ENCODE peak calls at places on chromosomes 16 and 17, in four cellular contexts. S is fibroblast of lung, U is psoas muscle, H is neural progenitor cell. T is an unnamed sample.

GRCh38 chr17:71905632-71906031 is 215.2 kb upstream of the SOX9 start:
- DNase-seq in U (no peak), H (no peak), S (no peak), T (no peak)

GRCh38 chr17:50848691-50849090 is 13.3 kb downstream of the WFIKKN2 start:
- DNase-seq in H (no peak), U (no peak), S (no peak), T (no peak)

GRCh38 chr16:54282202-54282922 is 4.2 kb downstream of the IRX3 start:
- DNase-seq in H (peak; percentile 86), U (peak; percentile 44), S (peak; percentile 13), T (peak; percentile 20)

GRCh38 chr17:67203818-67204217 is 41.2 kb downstream of the HELZ start:
- DNase-seq in U (no peak), S (no peak), H (no peak), T (no peak)

GRCh38 chr16:23847251-23847650 is 11.5 kb downstream of the PRKCB start:
- DNase-seq in H (no peak), U (no peak), S (no peak), T (no peak)

GRCh38 chr16:57892447-57893096 is 78.4 kb downstream of the CNGB1 start:
- DNase-seq in S (peak; percentile 53), H (no peak), U (no peak), T (peak; percentile 27)

GRCh38 chr17:78391843-78392242 is 13.4 kb downstream of the PGS1 start:
- DNase-seq in H (no peak), U (no peak), S (peak; percentile 87), T (peak; percentile 63)

GRCh38 chr16:83549836-83550569 is 257.8 kb upstream of the HSBP1 start:
- DNase-seq in H (peak; percentile 25), S (no peak), U (no peak), T (no peak)

GRCh38 chr16:81401035-81401950 is 43.3 kb upstream of the CMIP start:
- DNase-seq in H (no peak), S (peak; percentile 73), U (peak; percentile 23), T (no peak)

GRCh38 chr17:75088902-75089417 is 1.2 kb downstream of the SLC16A5 start:
- DNase-seq in H (no peak), U (no peak), S (peak; percentile 36), T (peak; percentile 39)

GRCh38 chr17:75088465-75088895 is 726 bp downstream of the SLC16A5 start:
- DNase-seq in H (peak; percentile 33), S (no peak), U (no peak), T (no peak)

GRCh38 chr17:75091855-75092327 is 4.1 kb downstream of the SLC16A5 start:
- DNase-seq in H (no peak), U (no peak), S (no peak), T (no peak)

GRCh38 chr17:75093543-75094158 is 5.9 kb downstream of the SLC16A5 start:
- DNase-seq in S (no peak), H (no peak), U (no peak), T (no peak)

DNA sequence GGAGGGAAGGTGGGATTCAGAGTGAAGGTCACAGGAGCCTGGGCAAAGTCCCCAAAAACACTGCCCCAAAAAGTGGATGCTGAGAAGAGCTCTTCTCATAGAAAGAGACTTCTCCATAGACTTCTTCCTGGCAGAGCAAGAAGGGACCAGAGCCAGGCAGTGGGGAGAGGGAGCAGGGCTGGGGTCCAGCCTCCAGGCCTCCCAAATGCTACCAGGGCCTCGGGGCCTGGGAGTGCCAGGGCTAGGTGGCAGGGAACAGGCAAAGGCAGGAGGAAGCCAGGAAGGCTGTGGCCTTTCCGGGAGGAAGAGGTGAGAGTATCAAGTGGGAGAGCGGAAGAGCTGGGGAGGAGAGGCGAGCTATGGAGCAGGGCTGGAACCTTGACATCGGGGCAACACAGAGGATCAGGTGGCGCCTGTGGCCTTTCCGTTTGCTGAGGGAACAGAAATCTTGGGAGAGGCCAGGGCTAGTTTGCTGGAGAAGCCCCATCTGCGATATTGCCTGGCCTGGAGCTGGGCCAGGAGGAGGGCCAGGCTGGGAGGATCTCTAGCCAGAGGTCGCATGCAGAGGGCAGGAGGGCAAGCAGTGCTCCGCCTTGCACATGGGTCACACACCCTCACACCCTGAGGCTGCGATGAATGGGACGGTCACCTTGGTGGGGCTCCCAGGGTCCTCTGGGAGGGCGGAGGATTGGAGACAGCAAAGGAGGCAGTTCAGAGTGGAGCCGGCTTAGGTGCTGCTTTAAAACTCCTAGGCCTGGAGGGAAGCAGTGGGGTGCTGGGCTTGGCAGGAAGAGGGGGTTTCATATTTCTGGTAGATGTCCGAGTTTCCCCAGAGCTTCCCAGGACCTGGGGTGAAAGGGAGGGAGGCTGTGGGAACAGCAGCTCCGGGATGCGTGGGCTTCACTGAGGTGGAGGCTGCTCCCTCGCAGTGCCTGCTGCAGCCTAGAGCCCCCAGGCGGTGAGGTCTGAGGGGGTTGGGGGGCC is 3.4 kb downstream of the SLC16A5 start:
- DNase-seq in U (no peak), S (no peak), H (no peak), T (no peak)
- H3K4me3 ChIP-seq in U (peak overlapping the region; percentile 43), S (no peak overlapping the region), H (no peak overlapping the region), T (no peak overlapping the region)

GRCh38 chr16:85525464-85526117 is 87.5 kb upstream of the GSE1 start:
- DNase-seq in S (no peak), U (no peak), H (no peak), T (no peak)

GRCh38 chr16:85527042-85527766 is 85.9 kb upstream of the GSE1 start:
- DNase-seq in H (no peak), U (no peak), S (no peak), T (no peak)

GRCh38 chr16:85527767-85528297 is 85.3 kb upstream of the GSE1 start:
- DNase-seq in H (no peak), U (no peak), S (no peak), T (no peak)

GRCh38 chr16:85524630-85525463 is 88.3 kb upstream of the GSE1 start:
- DNase-seq in U (peak; percentile 62), H (peak; percentile 51), S (peak; percentile 19), T (peak; percentile 60)

DNA sequence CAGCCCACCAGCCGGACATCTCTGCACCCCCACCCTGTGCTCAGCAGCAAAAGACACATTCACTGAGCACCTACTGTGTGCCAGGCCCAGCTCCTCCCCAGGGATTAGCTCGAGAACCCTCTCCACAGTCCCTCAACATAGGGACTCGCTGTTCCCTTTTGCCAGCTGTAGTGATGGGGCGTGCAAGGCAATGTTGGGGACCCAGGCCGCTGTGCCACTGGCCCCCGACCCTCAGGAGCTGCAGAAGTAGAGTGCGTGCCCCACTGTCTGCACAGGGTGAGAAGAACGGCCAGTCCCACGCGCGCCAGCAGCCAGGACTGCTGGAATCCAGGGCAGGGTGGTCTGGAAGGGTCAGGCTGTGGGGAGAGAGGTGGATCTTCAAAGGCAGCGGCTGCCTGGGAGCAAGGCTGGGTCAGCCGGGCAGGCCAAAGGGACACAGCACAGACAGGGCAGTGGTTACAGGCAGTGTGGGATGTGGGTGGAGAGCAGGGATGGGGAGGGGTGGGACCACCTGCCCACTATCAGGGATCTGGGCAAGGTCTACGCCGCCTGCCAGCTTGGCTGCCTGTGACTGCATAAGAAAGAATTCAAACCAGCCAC is 86.9 kb upstream of the GSE1 start:
- DNase-seq in H (no peak), U (no peak), S (peak; percentile 43), T (no peak)
- TF ChIP-seq CTCF in H (no peak), U (no peak), S (no peak), T (no peak)

DNA sequence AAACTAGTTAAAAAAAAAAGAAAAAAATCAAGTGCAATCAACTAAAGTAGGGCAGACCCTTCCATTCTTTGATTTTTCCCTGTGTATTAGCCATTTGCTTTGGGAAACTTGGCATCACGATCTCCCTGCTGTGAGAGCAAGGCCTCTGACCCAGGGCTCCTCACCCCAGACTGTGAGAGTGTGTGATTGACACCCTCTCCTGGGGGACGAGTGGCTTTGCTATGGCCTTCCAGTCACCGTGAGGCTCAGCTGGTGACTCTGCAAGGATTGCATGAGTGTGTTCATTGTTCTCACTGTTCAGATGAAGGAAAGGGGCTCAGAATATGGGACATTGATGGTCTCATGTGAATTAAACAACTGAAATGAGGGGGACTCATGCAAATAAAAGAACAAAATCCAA is 69.0 kb upstream of the BCAR1 start:
- DNase-seq in S (no peak), U (no peak), H (peak; percentile 58), T (no peak)
- H3K4me3 ChIP-seq in S (peak overlapping the region; percentile 40), U (no peak overlapping the region), H (no peak overlapping the region), T (peak overlapping the region; percentile 18)

DNA sequence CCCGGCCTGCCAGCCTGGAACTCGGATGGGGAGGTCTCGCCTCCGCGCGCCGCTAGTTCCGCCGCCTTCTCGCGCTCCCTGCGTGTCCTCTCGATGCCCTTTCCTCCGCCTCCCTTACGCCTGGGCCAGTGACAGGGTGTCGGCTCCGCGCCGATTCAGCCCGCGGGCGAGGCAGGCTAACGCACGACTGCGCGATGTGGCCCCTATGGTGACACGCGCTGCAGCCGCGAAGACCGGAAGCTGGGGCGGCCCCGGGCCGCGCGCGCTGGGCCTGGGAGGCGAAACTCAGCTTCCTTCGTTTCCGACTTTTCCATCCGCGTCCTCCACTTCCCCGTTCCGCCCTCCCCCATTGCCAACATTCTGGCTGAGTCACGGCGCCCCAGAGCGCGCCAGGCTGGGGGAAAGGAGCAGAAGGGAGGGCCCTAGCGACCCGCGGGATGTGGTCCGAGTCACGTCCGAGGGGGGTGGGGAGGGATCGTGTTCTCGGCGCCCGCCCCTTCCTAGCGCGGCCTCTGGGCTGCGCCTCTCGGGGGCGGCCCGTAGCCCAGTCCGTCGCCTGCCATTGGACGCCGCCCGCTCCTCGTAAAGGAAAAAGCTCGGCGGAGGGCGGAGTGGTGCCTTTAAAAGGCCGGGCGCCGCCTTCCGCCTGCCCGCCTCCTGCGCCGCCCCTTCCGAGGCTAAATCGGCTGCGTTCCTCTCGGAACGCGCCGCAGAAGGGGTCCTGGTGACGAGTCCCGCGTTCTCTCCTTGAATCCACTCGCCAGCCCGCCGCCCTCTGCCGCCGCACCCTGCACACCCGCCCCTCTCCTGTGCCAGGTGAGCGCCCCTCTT is at the start of gene ALDOA:
- DNase-seq in U (peak; percentile 99), H (peak; percentile 98), S (peak; percentile 99), T (peak; percentile 100)
- TF ChIP-seq CTCF in U (no peak), H (no peak), S (no peak), T (no peak)

GRCh38 chr17:79811888-79812205 is 15.0 kb upstream of the CBX8 start:
- DNase-seq in H (no peak), S (no peak), U (no peak), T (no peak)

GRCh38 chr17:79810138-79811027 is 13.5 kb upstream of the CBX8 start:
- DNase-seq in S (peak; percentile 83), H (peak; percentile 97), U (peak; percentile 60), T (peak; percentile 84)

GRCh38 chr17:79812206-79812968 is 15.5 kb upstream of the CBX8 start:
- DNase-seq in H (peak; percentile 44), S (no peak), U (no peak), T (no peak)

GRCh38 chr17:79809530-79810137 is 12.8 kb upstream of the CBX8 start:
- DNase-seq in U (no peak), S (no peak), H (peak; percentile 26), T (no peak)

DNA sequence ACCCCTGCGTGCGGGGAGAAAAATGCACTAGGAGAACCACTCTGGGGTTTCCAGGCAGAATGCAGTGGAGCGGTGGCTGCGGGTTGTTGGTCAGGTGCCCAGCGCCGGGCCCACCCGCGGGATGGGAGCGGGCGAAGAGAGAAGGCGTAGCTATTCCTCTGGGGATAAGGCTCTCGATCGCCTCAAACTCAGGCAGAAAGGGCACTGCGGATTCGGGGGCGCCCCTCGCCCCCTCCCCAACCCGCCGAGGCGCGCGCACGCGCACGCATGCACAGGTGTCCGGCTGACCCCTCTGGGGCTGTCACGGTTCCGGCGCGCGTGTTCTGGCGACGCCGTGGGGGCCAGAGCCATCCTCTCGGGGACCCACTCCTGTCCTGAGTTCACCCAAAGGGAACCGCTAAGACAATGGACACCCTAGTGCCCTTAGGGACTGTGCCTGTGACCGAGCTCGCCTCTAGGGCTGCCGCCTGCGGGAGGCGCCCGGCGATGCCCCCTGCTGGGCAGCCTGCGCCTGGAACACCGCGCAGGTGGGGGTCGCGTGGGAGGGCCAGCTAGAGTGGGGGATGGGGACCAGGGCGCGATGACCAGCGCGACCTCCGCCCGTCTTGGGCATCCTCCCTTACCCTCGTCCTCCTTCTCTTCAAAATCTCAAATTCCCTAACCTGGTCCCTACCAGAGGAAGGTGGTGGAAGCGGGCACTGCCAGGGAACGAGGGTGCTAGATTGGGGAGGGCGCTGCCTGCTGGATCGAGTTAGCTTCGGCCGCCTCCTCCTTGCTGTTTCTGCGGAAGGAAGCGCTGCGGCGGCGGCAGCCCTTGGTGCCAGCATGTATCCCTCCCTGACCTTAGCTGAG is 14.4 kb upstream of the CBX8 start:
- DNase-seq in U (no peak), S (no peak), H (peak; percentile 57), T (no peak)
- H3K4me3 ChIP-seq in U (no peak overlapping the region), S (no peak overlapping the region), H (peak overlapping the region; percentile 38), T (no peak overlapping the region)

T was measured in astrocyte of the spinal cord.